ENCODE peak calls at places on chromosome 12, in five cellular contexts. One of them, this sample, is unnamed.

GRCh38 chr12:16148938-16149337 is 128.5 kb downstream of the SLC15A5 start:
- DNase-seq in breast epithelium: no peak
- DNase-seq in heart right ventricle: no peak
- DNase-seq in adipocyte: no peak
- DNase-seq in A549: no peak
- DNase-seq in this sample: no peak

GRCh38 chr12:503111-503761 is 43.5 kb downstream of the B4GALNT3 start:
- DNase-seq in breast epithelium: no peak
- DNase-seq in heart right ventricle: no peak
- DNase-seq in adipocyte: no peak
- DNase-seq in A549: no peak
- DNase-seq in this sample: no peak

GRCh38 chr12:110670161-110670701 is 18.7 kb downstream of the HVCN1 start:
- DNase-seq in breast epithelium: no peak
- DNase-seq in heart right ventricle: no peak
- DNase-seq in adipocyte: no peak
- DNase-seq in A549: no peak
- DNase-seq in this sample: no peak

GRCh38 chr12:1933342-1933992 is 15.0 kb upstream of the CACNA2D4 start:
- DNase-seq in breast epithelium: no peak
- DNase-seq in heart right ventricle: no peak
- DNase-seq in adipocyte: peak
- DNase-seq in A549: no peak
- DNase-seq in this sample: peak

GRCh38 chr12:6627598-6627997 is 8.2 kb downstream of the LPAR5 start:
- DNase-seq in breast epithelium: no peak
- DNase-seq in heart right ventricle: no peak
- DNase-seq in adipocyte: no peak
- DNase-seq in A549: no peak
- DNase-seq in this sample: no peak

GRCh38 chr12:14774944-14775651 is 28.2 kb downstream of the WBP11 start:
- DNase-seq in breast epithelium: peak
- DNase-seq in heart right ventricle: peak
- DNase-seq in adipocyte: peak
- DNase-seq in A549: peak
- DNase-seq in this sample: peak

GRCh38 chr12:6215932-6216494 is 15.8 kb downstream of the CD9 start:
- DNase-seq in breast epithelium: peak
- DNase-seq in heart right ventricle: no peak
- DNase-seq in adipocyte: peak
- DNase-seq in A549: peak
- DNase-seq in this sample: peak

GRCh38 chr12:88247241-88247643 is 105.1 kb downstream of the TMTC3 start:
- DNase-seq in breast epithelium: no peak
- DNase-seq in heart right ventricle: no peak
- DNase-seq in adipocyte: peak
- DNase-seq in A549: peak
- DNase-seq in this sample: peak

GRCh38 chr12:76445469-76445868 is 97.3 kb upstream of the BBS10 start:
- DNase-seq in breast epithelium: no peak
- DNase-seq in heart right ventricle: no peak
- DNase-seq in adipocyte: no peak
- DNase-seq in A549: no peak
- DNase-seq in this sample: no peak

GRCh38 chr12:70643927-70644326 is 6.7 kb upstream of the PTPRB start:
- DNase-seq in breast epithelium: no peak
- DNase-seq in heart right ventricle: no peak
- DNase-seq in adipocyte: no peak
- DNase-seq in A549: no peak
- DNase-seq in this sample: no peak

GRCh38 chr12:47823422-47824086 is 3.9 kb upstream of the HDAC7 start:
- DNase-seq in breast epithelium: no peak
- DNase-seq in heart right ventricle: no peak
- DNase-seq in adipocyte: peak
- DNase-seq in A549: no peak
- DNase-seq in this sample: no peak

GRCh38 chr12:125114365-125115141 is 49.3 kb downstream of the AACS start:
- DNase-seq in breast epithelium: no peak
- DNase-seq in heart right ventricle: no peak
- DNase-seq in adipocyte: no peak
- DNase-seq in A549: no peak
- DNase-seq in this sample: no peak

GRCh38 chr12:46983959-46984833 is 95.2 kb upstream of the PCED1B start:
- DNase-seq in breast epithelium: no peak
- DNase-seq in heart right ventricle: no peak
- DNase-seq in adipocyte: peak
- DNase-seq in A549: peak
- DNase-seq in this sample: peak

GRCh38 chr12:95099270-95099790 is 25.9 kb upstream of the NR2C1 start:
- DNase-seq in breast epithelium: no peak
- DNase-seq in heart right ventricle: no peak
- DNase-seq in adipocyte: no peak
- DNase-seq in A549: no peak
- DNase-seq in this sample: no peak

GRCh38 chr12:76698966-76699365 is 64.9 kb upstream of the ZDHHC17 start:
- DNase-seq in breast epithelium: no peak
- DNase-seq in heart right ventricle: no peak
- DNase-seq in adipocyte: no peak
- DNase-seq in A549: no peak
- DNase-seq in this sample: no peak

GRCh38 chr12:3998968-3999792 is 126.0 kb upstream of the PARP11 start:
- DNase-seq in breast epithelium: no peak
- DNase-seq in heart right ventricle: no peak
- DNase-seq in adipocyte: no peak
- DNase-seq in A549: peak
- DNase-seq in this sample: peak
- H3K4me3 ChIP-seq in breast epithelium: no peak
- H3K4me3 ChIP-seq in heart right ventricle: no peak
- H3K4me3 ChIP-seq in adipocyte: no peak
- H3K4me3 ChIP-seq in A549: no peak
- H3K4me3 ChIP-seq in this sample: no peak

GRCh38 chr12:53999596-54000104 is 311 bp upstream of the HOXC9 start:
- DNase-seq in breast epithelium: peak
- DNase-seq in heart right ventricle: no peak
- DNase-seq in adipocyte: no peak
- DNase-seq in A549: peak
- DNase-seq in this sample: no peak
- H3K4me3 ChIP-seq in breast epithelium: peak
- H3K4me3 ChIP-seq in heart right ventricle: peak
- H3K4me3 ChIP-seq in adipocyte: peak
- H3K4me3 ChIP-seq in A549: peak
- H3K4me3 ChIP-seq in this sample: no peak

DNA sequence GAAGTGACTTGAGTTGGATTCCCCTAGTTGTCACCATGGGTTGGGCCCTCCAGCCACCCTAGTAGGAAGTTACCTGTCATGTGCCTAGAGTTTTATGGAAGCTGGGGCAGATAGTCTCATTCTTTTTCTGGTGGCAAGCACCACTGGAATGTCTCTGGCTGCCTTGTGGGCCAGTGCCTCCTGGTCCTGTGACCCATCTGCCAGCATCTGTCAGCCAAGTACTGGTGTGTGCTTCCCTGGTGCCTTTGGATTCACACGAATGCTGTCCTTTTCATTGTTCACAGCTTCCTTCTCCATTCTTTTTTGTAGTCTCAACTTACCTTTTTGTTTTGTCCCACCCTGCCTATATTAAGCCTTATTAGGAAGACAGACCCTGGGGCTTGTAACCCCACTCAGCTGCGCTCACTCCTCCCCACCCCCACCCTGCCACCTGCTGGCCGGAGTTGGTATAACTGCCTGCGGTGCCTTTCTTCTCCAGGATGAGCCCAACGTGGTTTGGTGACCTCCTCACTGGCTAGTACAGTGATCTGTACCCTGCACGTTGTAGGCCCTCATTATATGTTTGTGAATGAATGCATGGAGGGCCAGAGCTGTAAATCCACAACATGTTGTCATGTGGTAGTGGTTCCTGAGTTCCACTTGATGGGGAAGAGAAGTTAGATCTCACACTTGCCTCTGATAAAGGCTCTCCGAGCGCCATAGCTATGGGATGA is 125.7 kb downstream of the TSPAN9 start:
- DNase-seq in breast epithelium: peak
- DNase-seq in heart right ventricle: peak
- DNase-seq in adipocyte: peak
- DNase-seq in A549: peak
- DNase-seq in this sample: peak
- H3K4me3 ChIP-seq in breast epithelium: no peak
- H3K4me3 ChIP-seq in heart right ventricle: peak
- H3K4me3 ChIP-seq in adipocyte: no peak
- H3K4me3 ChIP-seq in A549: no peak
- H3K4me3 ChIP-seq in this sample: no peak

DNA sequence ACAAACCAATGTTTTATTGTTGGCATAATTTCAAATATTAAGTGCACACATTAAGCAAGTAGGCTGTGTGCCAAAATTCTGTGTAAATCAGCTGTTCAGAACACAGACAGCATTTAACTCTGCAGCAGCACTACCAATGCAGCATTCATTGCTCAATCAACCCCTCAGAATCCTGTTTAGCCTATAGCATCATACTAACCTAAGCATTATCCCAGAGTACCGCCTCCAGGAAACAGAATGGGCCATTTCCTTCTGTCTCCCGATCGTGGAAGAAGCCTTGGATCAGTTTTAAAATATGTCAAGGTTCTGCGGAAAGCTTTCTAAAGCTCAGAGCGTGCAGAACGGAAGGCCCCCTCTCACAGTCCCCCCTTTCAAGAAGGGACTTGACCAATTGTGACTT is 3.3 kb downstream of the IL26 start:
- DNase-seq in breast epithelium: no peak
- DNase-seq in heart right ventricle: no peak
- DNase-seq in adipocyte: no peak
- DNase-seq in A549: no peak
- DNase-seq in this sample: peak
- H3K4me3 ChIP-seq in breast epithelium: no peak
- H3K4me3 ChIP-seq in heart right ventricle: no peak
- H3K4me3 ChIP-seq in adipocyte: no peak
- H3K4me3 ChIP-seq in A549: no peak
- H3K4me3 ChIP-seq in this sample: no peak

GRCh38 chr12:27549231-27549800 is 25.3 kb downstream of the PPFIBP1 start:
- DNase-seq in breast epithelium: no peak
- DNase-seq in heart right ventricle: no peak
- DNase-seq in adipocyte: peak
- DNase-seq in A549: peak
- DNase-seq in this sample: peak

GRCh38 chr12:27550653-27550975 is 26.6 kb downstream of the PPFIBP1 start:
- DNase-seq in breast epithelium: no peak
- DNase-seq in heart right ventricle: no peak
- DNase-seq in adipocyte: no peak
- DNase-seq in A549: no peak
- DNase-seq in this sample: peak

GRCh38 chr12:27549801-27550652 is 26.0 kb downstream of the PPFIBP1 start:
- DNase-seq in breast epithelium: peak
- DNase-seq in heart right ventricle: peak
- DNase-seq in adipocyte: peak
- DNase-seq in A549: peak
- DNase-seq in this sample: peak

GRCh38 chr12:27547592-27547991 is 23.6 kb downstream of the PPFIBP1 start:
- DNase-seq in breast epithelium: no peak
- DNase-seq in heart right ventricle: no peak
- DNase-seq in adipocyte: no peak
- DNase-seq in A549: no peak
- DNase-seq in this sample: no peak

DNA sequence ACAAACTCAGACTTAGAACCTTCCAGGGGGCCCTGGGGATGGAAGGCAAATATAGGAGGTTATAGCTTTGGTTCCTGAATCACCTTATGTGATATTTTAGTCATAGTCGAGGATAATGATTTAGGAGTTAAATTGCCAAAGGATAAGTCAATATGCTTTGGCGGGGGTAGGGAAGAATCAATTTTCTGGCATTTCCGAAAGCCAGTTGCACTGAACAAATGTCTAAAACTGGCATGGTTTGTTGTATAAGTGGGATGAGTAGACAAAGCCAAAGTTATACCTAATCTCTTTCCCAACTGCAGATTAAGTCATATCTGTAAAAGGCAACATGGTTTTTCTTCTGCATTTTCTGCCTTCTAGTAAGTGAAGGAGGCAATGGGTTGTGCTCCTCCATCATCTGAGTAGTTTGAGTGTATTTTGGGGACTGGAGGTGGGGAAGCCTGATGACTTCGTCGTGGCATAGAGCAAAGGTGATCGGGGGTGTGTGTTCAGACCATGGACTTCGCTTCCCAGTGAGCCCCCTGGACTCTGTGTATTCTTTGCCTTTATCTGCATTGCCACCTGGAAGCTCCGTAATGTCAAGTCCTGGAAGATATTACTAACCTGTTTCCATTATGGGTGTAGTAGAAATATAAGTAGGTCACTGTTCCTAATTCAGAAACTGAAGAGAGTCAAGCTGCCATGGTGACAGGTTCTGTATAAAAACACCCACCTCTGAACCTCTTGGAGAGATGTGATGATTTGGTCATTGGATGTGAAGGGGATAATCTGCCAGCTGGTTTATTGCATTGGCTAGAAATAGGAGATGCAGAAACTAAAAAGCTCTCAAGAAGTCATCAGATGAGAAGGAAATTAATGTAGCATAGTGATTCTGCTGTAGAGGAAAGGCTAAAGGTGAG is 24.5 kb downstream of the PPFIBP1 start:
- DNase-seq in breast epithelium: no peak
- DNase-seq in heart right ventricle: no peak
- DNase-seq in adipocyte: no peak
- DNase-seq in A549: no peak
- DNase-seq in this sample: no peak
- H3K4me3 ChIP-seq in breast epithelium: no peak
- H3K4me3 ChIP-seq in heart right ventricle: no peak
- H3K4me3 ChIP-seq in adipocyte: peak
- H3K4me3 ChIP-seq in A549: peak
- H3K4me3 ChIP-seq in this sample: no peak

GRCh38 chr12:120249875-120250795 is 15.4 kb downstream of the PXN start:
- DNase-seq in breast epithelium: no peak
- DNase-seq in heart right ventricle: peak
- DNase-seq in adipocyte: no peak
- DNase-seq in A549: no peak
- DNase-seq in this sample: no peak
- H3K4me3 ChIP-seq in breast epithelium: peak
- H3K4me3 ChIP-seq in heart right ventricle: peak
- H3K4me3 ChIP-seq in adipocyte: peak
- H3K4me3 ChIP-seq in A549: no peak
- H3K4me3 ChIP-seq in this sample: no peak